ENCODE peak calls at places on chromosome 5, in nine cellular contexts. K, T, G, F, D, B, J, H and R are unnamed samples.
A peak's percentile ranks its signal among the peaks of the same experiment; 100 is the strongest.

GRCh38 chr5:75016896-75017295 is 35.5 kb downstream of the GCNT4 start:
- DNase-seq in K (no peak), T (no peak), G (no peak), F (peak; percentile 23), D (no peak), B (no peak), J (no peak), H (no peak), R (no peak)

GRCh38 chr5:125023673-125024072 is 277.2 kb upstream of the ZNF608 start:
- DNase-seq in K (no peak), T (no peak), G (no peak), F (peak; percentile 25), D (no peak), B (no peak), J (no peak), H (no peak), R (no peak)

GRCh38 chr5:137666109-137666850 is 69.6 kb downstream of the KLHL3 start:
- DNase-seq in K (no peak), T (no peak), G (no peak), F (peak; percentile 45), D (peak; percentile 44), B (no peak), J (no peak), H (no peak), R (no peak)

GRCh38 chr5:7852542-7852941 is 1.6 kb upstream of the CFAP90 start:
- DNase-seq in K (no peak), T (no peak), G (no peak), F (peak; percentile 47), D (no peak), B (no peak), J (no peak), H (no peak), R (no peak)

GRCh38 chr5:160260881-160261815 is 31.8 kb downstream of the FABP6 start:
- DNase-seq in K (peak; percentile 80), T (no peak), G (no peak), F (no peak), D (no peak), B (peak; percentile 50), J (no peak), H (no peak), R (no peak)

GRCh38 chr5:39758426-39758825 is 333.6 kb upstream of the DAB2 start:
- DNase-seq in K (no peak), T (no peak), G (no peak), F (no peak), D (no peak), B (no peak), J (no peak), H (no peak), R (no peak)

GRCh38 chr5:137695651-137696428 is 40.0 kb downstream of the KLHL3 start:
- DNase-seq in K (no peak), T (no peak), G (no peak), F (no peak), D (no peak), B (no peak), J (peak; percentile 10), H (no peak), R (no peak)

GRCh38 chr5:112068593-112068992 is 311.6 kb upstream of the NREP start:
- DNase-seq in K (no peak), T (no peak), G (no peak), F (no peak), D (no peak), B (no peak), J (no peak), H (no peak), R (no peak)

GRCh38 chr5:64666058-64666457 is 24.2 kb upstream of the SHISAL2B start:
- DNase-seq in K (no peak), T (no peak), G (no peak), F (peak; percentile 55), D (no peak), B (no peak), J (no peak), H (no peak), R (no peak)

GRCh38 chr5:178248750-178249149 is 16.1 kb upstream of the PHYKPL start:
- DNase-seq in K (no peak), T (peak; percentile 43), G (no peak), F (no peak), D (no peak), B (no peak), J (no peak), H (no peak), R (no peak)

GRCh38 chr5:149731617-149732400 is 1.7 kb downstream of the PPARGC1B start:
- DNase-seq in K (peak; percentile 92), T (peak; percentile 88), G (peak; percentile 93), F (peak; percentile 82), D (peak; percentile 84), B (no peak), J (peak; percentile 72), H (peak; percentile 96), R (peak; percentile 88)

GRCh38 chr5:109990723-109991359 is 301.1 kb downstream of the MAN2A1 start:
- DNase-seq in K (no peak), T (no peak), G (no peak), F (no peak), D (no peak), B (no peak), J (no peak), H (no peak), R (no peak)

GRCh38 chr5:64165500-64166200 is at the start of gene RNF180:
- DNase-seq in K (peak; percentile 78), T (peak; percentile 63), G (peak; percentile 79), F (peak; percentile 43), D (peak; percentile 55), B (no peak), J (no peak), H (peak; percentile 37), R (no peak)

GRCh38 chr5:102241809-102242421 is 54.2 kb downstream of the SLCO4C1 start:
- DNase-seq in K (no peak), T (no peak), G (no peak), F (no peak), D (no peak), B (no peak), J (no peak), H (no peak), R (no peak)

GRCh38 chr5:25862276-25862675 is 1176.1 kb downstream of the CDH9 start:
- DNase-seq in K (no peak), T (no peak), G (no peak), F (no peak), D (no peak), B (no peak), J (no peak), H (no peak), R (no peak)

GRCh38 chr5:16413461-16413860 is 52.1 kb downstream of the ZNF622 start:
- DNase-seq in K (no peak), T (no peak), G (no peak), F (no peak), D (no peak), B (no peak), J (no peak), H (no peak), R (no peak)

GRCh38 chr5:139850423-139851016 is 54.9 kb downstream of the PSD2 start:
- DNase-seq in K (peak; percentile 49), T (peak; percentile 28), G (no peak), F (no peak), D (no peak), B (no peak), J (no peak), H (no peak), R (no peak)

GRCh38 chr5:149392718-149393117 is 13.6 kb upstream of the IL17B start:
- DNase-seq in K (no peak), T (no peak), G (no peak), F (peak; percentile 61), D (no peak), B (no peak), J (no peak), H (no peak), R (no peak)

GRCh38 chr5:103428411-103428871 is 134.1 kb downstream of the NUDT12 start:
- DNase-seq in K (no peak), T (no peak), G (peak; percentile 55), F (peak; percentile 20), D (peak; percentile 55), B (peak; percentile 27), J (no peak), H (no peak), R (no peak)

GRCh38 chr5:155679530-155679929 is 647.4 kb upstream of the SGCD start:
- DNase-seq in K (no peak), T (no peak), G (no peak), F (no peak), D (no peak), B (no peak), J (no peak), H (no peak), R (no peak)

GRCh38 chr5:38148021-38148625 is 110.2 kb upstream of the EGFLAM start:
- DNase-seq in K (no peak), T (no peak), G (no peak), F (no peak), D (no peak), B (peak; percentile 99), J (no peak), H (no peak), R (no peak)
- H3K27ac ChIP-seq in K (no peak overlapping the region), T (no peak overlapping the region), G (no peak overlapping the region), F (no peak overlapping the region), D (no peak overlapping the region), B (peak overlapping the region; percentile 96), J (no peak overlapping the region), H (no peak overlapping the region), R (no peak overlapping the region)

GRCh38 chr5:79133121-79133656 is 21.6 kb downstream of the BHMT start:
- DNase-seq in K (no peak), T (no peak), G (no peak), F (peak; percentile 62), D (no peak), B (peak; percentile 7), J (no peak), H (no peak), R (no peak)
- H3K4me3 ChIP-seq in K (no peak overlapping the region), T (no peak overlapping the region), G (peak overlapping the region; percentile 57), F (peak overlapping the region; percentile 66), D (no peak overlapping the region), B (peak overlapping the region; percentile 8), J (peak overlapping the region; percentile 35), H (peak overlapping the region; percentile 34), R (peak overlapping the region; percentile 36)

DNA sequence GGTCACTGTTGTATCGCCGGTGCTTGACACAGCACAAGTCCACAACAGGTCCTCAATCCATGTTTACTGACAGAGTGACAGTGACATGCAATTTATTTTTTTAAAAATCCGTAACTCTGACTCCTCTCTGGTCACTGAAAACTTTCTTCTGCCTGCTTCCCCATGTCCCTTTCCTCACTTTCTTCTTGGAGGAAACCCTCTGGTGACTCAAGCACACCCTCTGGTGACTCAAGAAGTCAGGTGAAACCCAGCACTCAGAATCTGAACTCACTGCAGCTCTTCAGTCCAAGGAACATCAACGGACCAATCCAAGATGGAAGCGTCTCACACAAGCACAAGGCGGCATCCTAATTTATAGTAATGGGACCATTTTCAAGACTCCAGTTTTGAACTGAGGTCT is 245.9 kb downstream of the FSTL4 start:
- DNase-seq in K (no peak), T (no peak), G (no peak), F (no peak), D (no peak), B (no peak), J (no peak), H (no peak), R (no peak)
- H3K36me3 ChIP-seq in K (no peaks in the 10 kb centered on the region), T (no peaks in the 10 kb centered on the region), G (no peaks in the 10 kb centered on the region), F (no peaks in the 10 kb centered on the region), D (no peaks in the 10 kb centered on the region), B (no peaks in the 10 kb centered on the region), J (no peaks in the 10 kb centered on the region), H (no peaks in the 10 kb centered on the region), R (no peaks in the 10 kb centered on the region)

GRCh38 chr5:45578270-45578669 is 117.9 kb downstream of the HCN1 start:
- DNase-seq in K (no peak), T (no peak), G (no peak), F (no peak), D (no peak), B (no peak), J (no peak), H (no peak), R (no peak)
- H3K27ac ChIP-seq in K (no peak overlapping the region), T (no peak overlapping the region), G (no peak overlapping the region), F (no peak overlapping the region), D (no peak overlapping the region), B (no peak overlapping the region), J (no peak overlapping the region), H (no peak overlapping the region), R (no peak overlapping the region)